ENCODE peak calls at places on chromosomes 1 and 21, in five cellular contexts. V is PC-3, Q is OCI-LY7, H is hepatocyte, A is GM23248. S is an unnamed sample. For H3K4me1, the result is how much of the 10 kb centered on the place peaks cover.

GRCh38 chr21:22319435-22319834 is 1321.2 kb downstream of the NCAM2 start:
- DNase-seq in Q (no peak), H (no peak), A (no peak), V (no peak), S (no peak)

GRCh38 chr1:64839732-64840405 is 95.0 kb downstream of the RAVER2 start:
- DNase-seq in V (no peak), A (no peak), Q (no peak), H (no peak), S (peak)

GRCh38 chr1:6157528-6158174 is 22.5 kb downstream of the CHD5 start:
- DNase-seq in Q (no peak), V (peak), A (peak), H (peak), S (no peak)

GRCh38 chr21:22711636-22712035 is 1713.4 kb downstream of the NCAM2 start:
- DNase-seq in Q (no peak), V (peak), H (no peak), A (no peak), S (no peak)

GRCh38 chr1:191240925-191241324 is 763.3 kb upstream of the BRINP3 start:
- DNase-seq in Q (no peak), A (no peak), V (peak), H (no peak), S (no peak)

GRCh38 chr1:68470388-68470970 is 20.7 kb upstream of the RPE65 start:
- DNase-seq in Q (no peak), V (peak), A (peak), H (peak), S (no peak)

GRCh38 chr1:171087896-171088295 is 2.8 kb upstream of the FMO3 start:
- DNase-seq in V (no peak), Q (no peak), H (no peak), A (no peak), S (no peak)

GRCh38 chr1:19861034-19861433 is 21.2 kb upstream of the OTUD3 start:
- DNase-seq in V (peak), H (peak), A (peak), Q (no peak), S (no peak)

GRCh38 chr1:78089015-78089414 is 43.2 kb downstream of the GIPC2 start:
- DNase-seq in H (no peak), A (no peak), Q (no peak), V (no peak), S (no peak)

GRCh38 chr1:226814751-226815496 is 55.5 kb upstream of the PSEN2 start:
- DNase-seq in Q (no peak), V (peak), A (peak), H (peak), S (no peak)

GRCh38 chr1:238485062-238485905 is 594.6 kb upstream of the ZP4 start:
- DNase-seq in A (peak), H (peak), V (peak), Q (no peak), S (peak)

GRCh38 chr1:214439352-214440119 is 111.9 kb downstream of the PTPN14 start:
- DNase-seq in V (peak), A (no peak), Q (no peak), H (peak), S (no peak)

GRCh38 chr1:56436912-56437403 is 142.4 kb downstream of the PLPP3 start:
- DNase-seq in A (no peak), V (no peak), H (no peak), Q (no peak), S (peak)

GRCh38 chr1:186643600-186643999 is 36.6 kb downstream of the PTGS2 start:
- DNase-seq in H (no peak), Q (no peak), A (peak), V (peak), S (no peak)

GRCh38 chr1:54081306-54082270 is 28.2 kb downstream of the TCEANC2 start:
- DNase-seq in A (peak), Q (peak), H (peak), V (peak), S (peak)

GRCh38 chr1:46175243-46175642 is 356 bp downstream of the TSPAN1 start:
- DNase-seq in A (peak), V (no peak), Q (no peak), H (no peak), S (no peak)

GRCh38 chr1:63593887-63594617 is 841 bp downstream of the PGM1 start:
- DNase-seq in Q (peak), V (peak), A (peak), H (peak), S (peak)

GRCh38 chr1:221989741-221990140 is 247.9 kb upstream of the DUSP10 start:
- DNase-seq in H (no peak), V (peak), Q (no peak), A (no peak), S (no peak)

GRCh38 chr1:221992427-221992826 is 250.5 kb upstream of the DUSP10 start:
- DNase-seq in Q (no peak), H (no peak), A (no peak), V (no peak), S (no peak)

GRCh38 chr1:221991221-221991620 is 249.3 kb upstream of the DUSP10 start:
- DNase-seq in V (peak), Q (no peak), H (no peak), A (peak), S (no peak)

GRCh38 chr1:221988829-221989228 is 246.9 kb upstream of the DUSP10 start:
- DNase-seq in Q (no peak), V (no peak), A (no peak), H (no peak), S (no peak)

DNA sequence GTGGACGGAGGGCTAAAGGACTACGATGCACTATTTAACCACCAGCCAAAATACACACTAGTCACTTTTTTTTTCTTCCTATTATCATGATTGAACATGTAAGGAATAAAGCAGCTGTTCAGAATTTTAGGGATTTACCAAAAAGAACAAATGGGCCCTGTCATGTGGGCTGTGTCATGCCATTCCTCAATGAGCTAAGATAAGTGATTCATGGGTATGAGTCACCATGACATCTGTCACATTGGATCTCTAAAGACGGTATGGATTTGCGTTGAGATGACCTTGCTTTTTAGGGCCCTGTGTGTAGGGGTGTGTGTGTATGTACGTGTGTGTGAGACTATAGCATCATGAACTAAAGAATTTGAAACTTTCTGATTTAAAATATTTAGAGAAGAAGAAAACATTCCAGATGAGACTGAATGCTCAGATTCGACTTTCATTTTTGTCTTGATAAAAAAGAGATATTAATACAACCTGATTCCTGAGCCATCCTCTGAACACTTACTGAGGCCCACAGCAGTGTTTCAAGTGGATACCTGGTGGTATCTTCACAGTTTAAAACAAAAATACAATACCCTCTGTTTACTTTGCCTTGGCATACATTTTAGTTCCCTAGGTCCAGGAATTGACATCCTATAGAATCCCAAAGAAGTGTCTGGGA is 246.1 kb upstream of the DUSP10 start:
- DNase-seq in H (no peak), V (peak), A (peak), Q (no peak), S (no peak)
- TF ChIP-seq EZH2phosphoT487 in H (no peak), V (no peak), A (no peak), Q (no peak), S (no peak)

GRCh38 chr1:40753142-40753882 is 30.3 kb upstream of the KCNQ4 start:
- DNase-seq in V (no peak), Q (no peak), H (no peak), A (no peak), S (no peak)

GRCh38 chr1:40757084-40757483 is 26.5 kb upstream of the KCNQ4 start:
- DNase-seq in A (no peak), Q (no peak), H (no peak), V (no peak), S (no peak)

GRCh38 chr1:40756523-40756922 is 27.1 kb upstream of the KCNQ4 start:
- DNase-seq in H (no peak), Q (no peak), V (no peak), A (no peak), S (no peak)

GRCh38 chr1:40754201-40754600 is 29.4 kb upstream of the KCNQ4 start:
- DNase-seq in Q (no peak), H (no peak), A (no peak), V (no peak), S (no peak)

GRCh38 chr1:40755052-40755451 is 28.5 kb upstream of the KCNQ4 start:
- DNase-seq in A (no peak), V (no peak), Q (no peak), H (peak), S (no peak)
- H3K4me1 ChIP-seq in A (under half), V (under half), Q (under half), H (under half), S (under half)

GRCh38 chr1:156437465-156437864 is 63.1 kb downstream of the MEF2D start:
- DNase-seq in A (no peak), V (no peak), Q (no peak), H (no peak), S (no peak)

GRCh38 chr1:156439036-156439435 is 61.5 kb downstream of the MEF2D start:
- DNase-seq in Q (no peak), H (no peak), V (no peak), A (no peak), S (no peak)

GRCh38 chr1:156439771-156440183 is 60.8 kb downstream of the MEF2D start:
- DNase-seq in A (no peak), Q (no peak), V (no peak), H (no peak), S (peak)

GRCh38 chr1:156437054-156437453 is 63.5 kb downstream of the MEF2D start:
- DNase-seq in V (no peak), A (no peak), H (no peak), Q (no peak), S (no peak)

GRCh38 chr1:156438278-156438987 is 62.1 kb downstream of the MEF2D start:
- DNase-seq in V (no peak), A (peak), H (no peak), Q (no peak), S (no peak)
- H3K4me3 ChIP-seq in V (no peak), A (no peak), H (no peak), Q (no peak), S (no peak)

GRCh38 chr1:177748080-177748801 is 221.6 kb downstream of the SEC16B start:
- DNase-seq in Q (no peak), H (no peak), V (no peak), A (no peak), S (no peak)
- TF ChIP-seq EZH2phosphoT487 in Q (no peak), H (no peak), V (no peak), A (no peak), S (no peak)

GRCh38 chr1:48869116-48869893 is 92.6 kb upstream of the BEND5 start:
- DNase-seq in A (peak), Q (no peak), H (no peak), V (peak), S (peak)
- H3K4me1 ChIP-seq in A (under half), Q (under half), H (under half), V (under half), S (under half)

GRCh38 chr1:209650454-209650853 is 1.8 kb downstream of the LAMB3 start:
- DNase-seq in H (no peak), V (no peak), A (no peak), Q (no peak), S (no peak)
- H3K4me3 ChIP-seq in H (no peak), V (peak), A (no peak), Q (no peak), S (no peak)

GRCh38 chr1:48200166-48200900 is 22.2 kb upstream of the SLC5A9 start:
- DNase-seq in V (no peak), H (no peak), Q (no peak), A (no peak), S (no peak)

GRCh38 chr1:48206371-48206770 is 16.1 kb upstream of the SLC5A9 start:
- DNase-seq in H (no peak), Q (no peak), A (no peak), V (no peak), S (no peak)

GRCh38 chr1:48205547-48205946 is 17.0 kb upstream of the SLC5A9 start:
- DNase-seq in Q (no peak), A (no peak), H (no peak), V (no peak), S (no peak)

GRCh38 chr1:48202030-48202752 is 20.3 kb upstream of the SLC5A9 start:
- DNase-seq in H (peak), V (peak), A (peak), Q (peak), S (peak)

DNA sequence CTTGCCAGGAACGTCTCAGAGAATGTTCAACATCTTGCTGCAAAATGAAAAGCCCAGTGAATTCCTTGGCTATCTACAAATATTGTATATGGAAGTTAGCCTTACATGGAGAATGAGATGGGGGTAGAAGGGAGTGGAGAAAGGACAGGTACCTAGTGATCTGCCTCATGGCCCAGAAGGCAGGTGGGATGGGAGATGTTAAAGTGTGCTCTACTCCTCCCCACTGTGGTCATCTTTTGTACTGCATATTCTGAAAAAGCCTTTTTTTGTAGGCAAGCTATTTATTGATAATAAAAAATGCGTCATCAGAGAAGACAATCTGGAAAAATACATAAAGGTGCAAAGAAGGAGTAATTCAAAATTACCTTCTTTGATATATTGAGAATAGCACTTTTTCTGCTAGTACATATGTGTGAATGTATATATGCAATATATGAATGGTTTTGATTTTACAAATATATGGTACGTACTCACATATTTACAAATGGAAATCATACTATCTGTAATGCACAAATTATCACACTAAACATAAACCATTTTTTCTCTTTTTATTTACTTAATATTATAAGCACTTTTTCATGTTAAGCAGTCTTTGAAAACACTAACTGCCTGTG is 19.1 kb upstream of the SLC5A9 start:
- DNase-seq in A (peak), Q (peak), V (peak), H (peak), S (peak)
- TF ChIP-seq EZH2phosphoT487 in A (no peak), Q (no peak), V (no peak), H (no peak), S (no peak)

DNA sequence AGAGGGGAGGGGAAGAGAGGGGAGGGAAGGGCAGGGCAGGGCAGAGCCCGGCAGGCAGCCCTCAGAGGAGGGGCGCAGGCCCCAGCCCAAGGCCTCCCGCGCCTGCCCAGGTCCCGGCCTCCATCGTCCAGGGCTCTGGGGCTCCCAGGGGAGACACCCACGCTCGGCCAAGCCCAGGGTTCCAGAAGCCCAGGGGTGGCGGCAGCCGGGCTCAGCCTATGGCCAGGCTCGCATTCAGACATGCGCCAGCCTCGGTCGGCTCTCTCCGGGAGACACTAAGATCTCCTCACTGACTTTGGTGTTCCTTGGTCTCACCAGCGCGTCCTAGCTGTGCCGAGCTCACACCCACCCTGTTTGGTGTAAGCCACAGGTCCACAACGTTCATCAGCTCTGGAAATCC is 7.1 kb upstream of the ANKRD65 start:
- DNase-seq in Q (no peak), H (no peak), V (no peak), A (no peak), S (no peak)
- H3K4me1 ChIP-seq in Q (under half), H (under half), V (under half), A (under half), S (under half)

DNA sequence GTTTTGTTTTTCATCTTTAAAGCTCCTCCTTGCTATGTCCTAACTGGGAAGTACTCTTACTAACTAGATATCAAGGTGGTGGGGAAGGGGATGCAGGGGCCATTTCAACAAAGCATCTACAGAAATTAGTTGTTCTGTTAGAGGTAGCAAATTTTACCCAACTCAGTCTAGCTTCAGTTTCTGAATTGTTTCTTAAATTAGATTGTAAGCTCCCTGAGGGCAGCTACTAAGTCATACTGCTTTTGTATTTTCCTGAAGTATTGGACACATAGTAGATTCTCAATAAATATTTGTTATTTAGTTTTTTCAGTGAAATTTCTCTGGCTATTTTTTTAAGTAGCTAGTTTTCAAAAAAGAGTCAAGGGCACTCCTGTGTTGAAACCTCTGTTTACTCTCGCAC is 1.8 kb downstream of the UBAP2L start:
- DNase-seq in A (peak), V (no peak), H (no peak), Q (no peak), S (no peak)
- H3K4me3 ChIP-seq in A (peak), V (peak), H (peak), Q (peak), S (peak)

GRCh38 chr1:197674286-197674685 is 101.0 kb downstream of the DENND1B start:
- DNase-seq in V (no peak), A (no peak), Q (no peak), H (no peak), S (peak)

GRCh38 chr1:197677752-197678295 is 97.5 kb downstream of the DENND1B start:
- DNase-seq in A (no peak), H (no peak), Q (no peak), V (no peak), S (peak)

GRCh38 chr1:197672347-197672746 is 102.9 kb downstream of the DENND1B start:
- DNase-seq in V (no peak), H (no peak), Q (no peak), A (no peak), S (no peak)

GRCh38 chr1:197677313-197677712 is 98.0 kb downstream of the DENND1B start:
- DNase-seq in V (no peak), A (no peak), Q (no peak), H (no peak), S (no peak)

DNA sequence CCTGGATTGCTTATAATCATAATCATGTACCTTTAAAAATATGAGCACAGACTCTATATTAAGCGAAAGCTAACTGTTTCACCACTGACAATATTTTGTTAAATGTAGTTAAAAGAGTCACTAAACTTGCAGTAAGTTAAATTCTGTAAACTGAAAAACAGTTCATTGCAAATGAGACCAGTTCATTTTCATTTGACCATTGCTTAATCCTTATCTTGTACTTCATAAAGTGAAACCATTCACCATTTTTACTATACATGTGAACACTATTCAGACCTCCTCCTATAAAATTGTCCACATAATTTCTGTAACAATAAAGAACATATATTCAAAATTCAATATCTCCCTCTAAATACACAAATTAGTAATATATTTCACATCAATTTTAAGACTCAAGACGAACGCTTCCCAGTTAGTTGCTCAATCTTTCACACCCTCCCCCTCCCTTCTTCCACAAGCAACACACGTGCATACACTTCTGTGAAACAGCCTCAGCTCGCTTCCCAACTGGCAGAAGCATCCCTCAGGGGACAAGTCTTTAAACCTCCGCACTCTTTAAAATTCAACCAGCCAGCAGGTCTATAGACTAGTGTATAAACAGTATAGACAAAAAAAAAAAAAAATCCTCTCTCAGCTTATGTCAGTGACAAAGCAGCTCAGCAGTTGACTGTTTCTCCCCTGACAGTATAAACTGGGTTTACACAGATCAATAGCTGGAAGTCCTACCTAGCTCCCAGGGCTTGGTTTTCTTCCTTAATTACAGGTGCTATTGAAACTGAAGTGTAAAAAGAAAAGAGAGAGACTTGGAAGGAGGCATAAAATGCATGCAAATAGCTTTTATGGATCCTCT is 99.6 kb downstream of the DENND1B start:
- DNase-seq in Q (no peak), V (no peak), H (peak), A (peak), S (peak)
- TF ChIP-seq EZH2phosphoT487 in Q (no peak), V (no peak), H (no peak), A (no peak), S (no peak)